ENCODE peak calls at places on chromosomes 7 and 10, in eight cellular contexts. C, H, R, S, W, F, T and Q are unnamed samples.
A peak's percentile ranks its signal among the peaks of the same experiment; 100 is the strongest.

GRCh38 chr7:8197994-8198698 is 63.8 kb downstream of the ICA1 start:
- DNase-seq in C (no peak), H (peak; percentile 69), R (no peak), S (no peak), W (no peak), F (no peak), T (no peak), Q (no peak)

GRCh38 chr7:107230334-107230733 is 61.5 kb downstream of the HBP1 start:
- DNase-seq in C (no peak), H (no peak), R (no peak), S (no peak), W (no peak), F (no peak), T (no peak), Q (no peak)

GRCh38 chr7:10537764-10538163 is 435.9 kb upstream of the PHF14 start:
- DNase-seq in C (no peak), H (no peak), R (no peak), S (no peak), W (peak; percentile 19), F (no peak), T (no peak), Q (no peak)

GRCh38 chr10:75616874-75617478 is 185.6 kb downstream of the LRMDA start:
- DNase-seq in C (no peak), H (no peak), R (no peak), S (no peak), W (no peak), F (no peak), T (no peak), Q (no peak)

GRCh38 chr7:76051840-76052239 is 3.9 kb downstream of the MDH2 start:
- DNase-seq in C (no peak), H (no peak), R (no peak), S (no peak), W (no peak), F (no peak), T (no peak), Q (no peak)

GRCh38 chr7:143003393-143004051 is 23.4 kb downstream of the OR9A2 start:
- DNase-seq in C (no peak), H (no peak), R (no peak), S (no peak), W (peak; percentile 57), F (no peak), T (no peak), Q (no peak)

GRCh38 chr7:149765399-149766121 is 7.8 kb downstream of the ZNF467 start:
- DNase-seq in C (no peak), H (no peak), R (no peak), S (peak; percentile 37), W (no peak), F (no peak), T (no peak), Q (no peak)

GRCh38 chr7:142542938-142543337 is 206.3 kb upstream of the PRSS1 start:
- DNase-seq in C (no peak), H (no peak), R (no peak), S (no peak), W (no peak), F (no peak), T (no peak), Q (no peak)

GRCh38 chr10:4190876-4191275 is 405.9 kb upstream of the KLF6 start:
- DNase-seq in C (no peak), H (no peak), R (no peak), S (no peak), W (no peak), F (no peak), T (no peak), Q (no peak)